ENCODE peak calls at places on chromosomes 2 and 18, in seven cellular contexts. J, U, P, Q, E, H and N are unnamed samples.

GRCh38 chr2:8457620-8458255 is 224.1 kb upstream of the ID2 start:
- DNase-seq in J (no peak), U (no peak), P (no peak), Q (peak), E (peak), H (peak), N (no peak)

GRCh38 chr2:12652723-12653122 is 64.0 kb upstream of the TRIB2 start:
- DNase-seq in J (no peak), U (no peak), P (no peak), Q (no peak), E (no peak), H (no peak), N (no peak)

GRCh38 chr2:43539991-43540860 is 55.6 kb downstream of the THADA start:
- DNase-seq in J (peak), U (no peak), P (peak), Q (no peak), E (peak), H (no peak), N (no peak)

GRCh38 chr18:24321071-24321470 is 76.6 kb downstream of the OSBPL1A start:
- DNase-seq in J (no peak), U (no peak), P (no peak), Q (no peak), E (no peak), H (no peak), N (no peak)

GRCh38 chr2:152730591-152731333 is 12.3 kb downstream of the ARL6IP6 start:
- DNase-seq in J (peak), U (no peak), P (peak), Q (peak), E (peak), H (no peak), N (peak)

GRCh38 chr2:60414731-60415130 is 138.7 kb downstream of the BCL11A start:
- DNase-seq in J (no peak), U (no peak), P (no peak), Q (no peak), E (no peak), H (no peak), N (no peak)

GRCh38 chr18:48986851-48987761 is 36.3 kb upstream of the SMAD7 start:
- DNase-seq in J (no peak), U (no peak), P (no peak), Q (no peak), E (no peak), H (no peak), N (no peak)

GRCh38 chr2:68646303-68646702 is 2.9 kb downstream of the PROKR1 start:
- DNase-seq in J (no peak), U (peak), P (no peak), Q (no peak), E (no peak), H (no peak), N (no peak)

GRCh38 chr2:149799296-149799695 is 211.7 kb upstream of the MMADHC start:
- DNase-seq in J (peak), U (no peak), P (peak), Q (no peak), E (no peak), H (no peak), N (no peak)

GRCh38 chr2:120189189-120189588 is 34.0 kb downstream of the TMEM185B start:
- DNase-seq in J (no peak), U (no peak), P (no peak), Q (no peak), E (no peak), H (no peak), N (no peak)

GRCh38 chr2:176281267-176281666 is 12.0 kb downstream of the MTX2 start:
- DNase-seq in J (peak), U (no peak), P (no peak), Q (no peak), E (no peak), H (no peak), N (no peak)

GRCh38 chr18:51017140-51017874 is 12.7 kb upstream of the SMAD4 start:
- DNase-seq in J (no peak), U (no peak), P (no peak), Q (no peak), E (no peak), H (no peak), N (no peak)

GRCh38 chr2:180991361-180991760 is 11.0 kb downstream of the UBE2E3 start:
- DNase-seq in J (no peak), U (no peak), P (no peak), Q (no peak), E (no peak), H (no peak), N (no peak)

GRCh38 chr18:49628993-49629795 is 67.3 kb downstream of the LIPG start:
- DNase-seq in J (no peak), U (no peak), P (no peak), Q (no peak), E (peak), H (no peak), N (no peak)

GRCh38 chr2:8310557-8311455 is 371.1 kb upstream of the ID2 start:
- DNase-seq in J (no peak), U (peak), P (no peak), Q (no peak), E (no peak), H (no peak), N (peak)

GRCh38 chr2:240991378-240992263 is 6.8 kb upstream of the SNED1 start:
- DNase-seq in J (peak), U (no peak), P (peak), Q (no peak), E (peak), H (no peak), N (no peak)

GRCh38 chr2:33477473-33478468 is 1.3 kb downstream of the RASGRP3 start:
- DNase-seq in J (no peak), U (peak), P (peak), Q (no peak), E (peak), H (no peak), N (no peak)

GRCh38 chr2:26442707-26443106 is 35.2 kb downstream of the OTOF start:
- DNase-seq in J (no peak), U (no peak), P (no peak), Q (no peak), E (no peak), H (no peak), N (no peak)

GRCh38 chr2:130355181-130355577 is 677 bp upstream of the PTPN18 start:
- DNase-seq in J (no peak), U (no peak), P (no peak), Q (no peak), E (peak), H (no peak), N (no peak)

GRCh38 chr2:1813371-1813770 is 69.1 kb upstream of the PXDN start:
- DNase-seq in J (no peak), U (no peak), P (no peak), Q (no peak), E (no peak), H (no peak), N (no peak)

GRCh38 chr2:152493417-152493816 is 158.4 kb downstream of the FMNL2 start:
- DNase-seq in J (no peak), U (no peak), P (no peak), Q (no peak), E (no peak), H (no peak), N (no peak)

GRCh38 chr2:84393829-84394228 is 65.3 kb downstream of the SUCLG1 start:
- DNase-seq in J (peak), U (no peak), P (no peak), Q (no peak), E (no peak), H (no peak), N (no peak)

GRCh38 chr18:36942264-36942663 is 113.3 kb downstream of the KIAA1328 start:
- DNase-seq in J (peak), U (peak), P (no peak), Q (no peak), E (no peak), H (no peak), N (no peak)

GRCh38 chr2:196925445-196925767 is 1.1 kb downstream of the PGAP1 start:
- DNase-seq in J (peak), U (peak), P (no peak), Q (no peak), E (no peak), H (no peak), N (no peak)

GRCh38 chr18:31684279-31685096 is at the start of gene B4GALT6:
- DNase-seq in J (peak), U (peak), P (no peak), Q (no peak), E (peak), H (peak), N (no peak)

GRCh38 chr2:31300309-31300708 is 66.4 kb downstream of the EHD3 start:
- DNase-seq in J (no peak), U (no peak), P (no peak), Q (no peak), E (no peak), H (no peak), N (no peak)

GRCh38 chr2:175203621-175204496 is 22.3 kb upstream of the ATP5MC3 start:
- DNase-seq in J (peak), U (peak), P (no peak), Q (peak), E (peak), H (peak), N (peak)

GRCh38 chr18:72652990-72653593 is 109.0 kb upstream of the CBLN2 start:
- DNase-seq in J (no peak), U (peak), P (peak), Q (no peak), E (peak), H (no peak), N (no peak)